ENCODE peak calls at places on chromosome 3, in seven cellular contexts. G, Y, O, N, A, U and Z are unnamed samples.

GRCh38 chr3:150114873-150115570 is 144.3 kb upstream of the PFN2 start:
- DNase-seq in G (peak), Y (no peak), O (no peak), N (no peak), A (no peak), U (no peak), Z (no peak)

GRCh38 chr3:13046569-13047279 is 26.5 kb downstream of the IQSEC1 start:
- DNase-seq in G (no peak), Y (peak), O (no peak), N (no peak), A (no peak), U (no peak), Z (no peak)

GRCh38 chr3:68728343-68728742 is 204.0 kb downstream of the TAFA4 start:
- DNase-seq in G (no peak), Y (no peak), O (no peak), N (no peak), A (no peak), U (no peak), Z (no peak)

GRCh38 chr3:71064976-71065763 is 518.4 kb downstream of the FOXP1 start:
- DNase-seq in G (peak), Y (peak), O (peak), N (peak), A (peak), U (peak), Z (no peak)

GRCh38 chr3:45608885-45609284 is 14.3 kb downstream of the LIMD1 start:
- DNase-seq in G (peak), Y (no peak), O (no peak), N (no peak), A (no peak), U (no peak), Z (no peak)

GRCh38 chr3:184944221-184944620 is 132.3 kb downstream of the VPS8 start:
- DNase-seq in G (no peak), Y (no peak), O (no peak), N (no peak), A (no peak), U (no peak), Z (no peak)

GRCh38 chr3:106275592-106275991 is 406.8 kb upstream of the CBLB start:
- DNase-seq in G (no peak), Y (no peak), O (no peak), N (no peak), A (no peak), U (no peak), Z (no peak)

GRCh38 chr3:103410231-103410630 is 975.4 kb downstream of the ZPLD1 start:
- DNase-seq in G (no peak), Y (no peak), O (no peak), N (no peak), A (no peak), U (no peak), Z (no peak)

GRCh38 chr3:134211797-134212196 is 38.9 kb downstream of the RYK start:
- DNase-seq in G (peak), Y (peak), O (no peak), N (peak), A (no peak), U (no peak), Z (no peak)

GRCh38 chr3:23314981-23315805 is 112.1 kb downstream of the UBE2E2 start:
- DNase-seq in G (peak), Y (no peak), O (no peak), N (no peak), A (no peak), U (no peak), Z (no peak)

GRCh38 chr3:185781759-185782158 is 43.1 kb downstream of the IGF2BP2 start:
- DNase-seq in G (peak), Y (no peak), O (no peak), N (no peak), A (peak), U (no peak), Z (no peak)

GRCh38 chr3:23668430-23668904 is 137.3 kb upstream of the UBE2E1 start:
- DNase-seq in G (peak), Y (no peak), O (no peak), N (no peak), A (peak), U (no peak), Z (no peak)

GRCh38 chr3:69791919-69792399 is 52.7 kb downstream of the MITF start:
- DNase-seq in G (peak), Y (no peak), O (no peak), N (no peak), A (no peak), U (no peak), Z (no peak)

GRCh38 chr3:151296226-151296625 is 17.9 kb upstream of the P2RY14 start:
- DNase-seq in G (no peak), Y (no peak), O (no peak), N (no peak), A (no peak), U (no peak), Z (no peak)

GRCh38 chr3:122754867-122755835 is 38.5 kb downstream of the HSPBAP1 start:
- DNase-seq in G (peak), Y (no peak), O (no peak), N (peak), A (peak), U (peak), Z (no peak)

GRCh38 chr3:126528800-126529541 is 5.0 kb downstream of the CHST13 start:
- DNase-seq in G (no peak), Y (peak), O (no peak), N (no peak), A (no peak), U (no peak), Z (no peak)

GRCh38 chr3:20546636-20547035 is 360.6 kb upstream of the SGO1 start:
- DNase-seq in G (no peak), Y (no peak), O (no peak), N (no peak), A (no peak), U (no peak), Z (no peak)

GRCh38 chr3:44114142-44114541 is 127.5 kb upstream of the TOPAZ1 start:
- DNase-seq in G (peak), Y (peak), O (no peak), N (peak), A (no peak), U (peak), Z (no peak)

GRCh38 chr3:11510001-11510760 is 133.5 kb downstream of the VGLL4 start:
- DNase-seq in G (no peak), Y (peak), O (no peak), N (no peak), A (no peak), U (no peak), Z (no peak)

DNA sequence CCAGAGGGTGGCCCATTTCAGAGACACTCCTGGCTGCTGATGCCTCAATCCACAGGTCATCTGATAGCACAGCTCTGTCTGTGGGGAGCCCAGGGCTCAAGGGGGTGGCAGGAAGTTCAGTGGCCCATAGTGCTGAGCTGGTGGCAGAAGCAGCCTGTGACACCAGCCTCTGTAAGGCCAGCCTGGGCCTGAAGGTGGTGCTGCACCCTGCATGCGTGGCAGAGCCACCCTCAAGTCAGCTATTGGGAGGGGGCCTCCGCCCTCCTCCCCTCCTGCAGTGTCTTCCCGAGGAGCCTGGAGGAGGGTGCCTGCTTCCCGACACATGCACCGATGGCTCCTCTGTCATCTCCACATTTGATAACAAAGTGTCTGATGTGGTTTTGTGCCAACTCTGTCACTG is 3.0 kb downstream of the PLA1A start:
- DNase-seq in G (no peak), Y (peak), O (no peak), N (peak), A (no peak), U (no peak), Z (no peak)
- TF ChIP-seq CTCF in G (peak), Y (no peak), O (no peak), N (peak), A (no peak), U (peak), Z (no peak)

DNA sequence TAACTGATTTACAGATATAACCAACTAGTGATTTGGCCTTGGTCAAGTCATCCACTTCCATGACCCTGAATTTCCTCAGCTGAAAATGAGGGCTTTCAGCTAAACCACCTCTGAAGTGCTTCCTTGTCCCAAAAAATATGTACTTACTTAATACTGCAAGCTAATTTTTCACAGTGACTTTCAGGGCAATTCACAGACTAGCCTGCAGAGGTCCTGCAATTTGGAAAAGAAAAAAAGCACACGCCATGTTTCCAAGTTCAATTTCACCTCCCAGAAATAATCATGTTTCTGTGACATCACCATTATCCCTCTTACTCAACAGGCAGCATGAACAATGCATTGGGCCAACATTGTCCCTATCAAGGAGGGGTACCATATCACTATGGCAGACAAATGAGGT is 218.2 kb downstream of the SHOX2 start:
- DNase-seq in G (no peak), Y (no peak), O (no peak), N (no peak), A (no peak), U (no peak), Z (no peak)
- TF ChIP-seq CTCF in G (no peak), Y (peak), O (no peak), N (no peak), A (no peak), U (no peak), Z (no peak)

GRCh38 chr3:52792413-52792812 is 2.2 kb upstream of the ITIH3 start:
- DNase-seq in G (no peak), Y (peak), O (no peak), N (peak), A (no peak), U (no peak), Z (no peak)
- TF ChIP-seq CTCF in G (no peak), Y (peak), O (no peak), N (peak), A (no peak), U (no peak), Z (no peak)

GRCh38 chr3:42544492-42545283 is 37.1 kb downstream of the SEC22C start:
- DNase-seq in G (no peak), Y (no peak), O (no peak), N (no peak), A (no peak), U (peak), Z (no peak)
- TF ChIP-seq CTCF in G (no peak), Y (no peak), O (no peak), N (no peak), A (no peak), U (no peak), Z (no peak)

GRCh38 chr3:142622447-142622846 is 26.3 kb downstream of the PLS1 start:
- DNase-seq in G (no peak), Y (no peak), O (no peak), N (no peak), A (no peak), U (no peak), Z (no peak)
- TF ChIP-seq CTCF in G (no peak), Y (no peak), O (no peak), N (no peak), A (no peak), U (no peak), Z (no peak)

GRCh38 chr3:14119166-14119510 is 5.5 kb downstream of the CHCHD4 start:
- DNase-seq in G (no peak), Y (no peak), O (no peak), N (no peak), A (no peak), U (peak), Z (no peak)

GRCh38 chr3:14110699-14111098 is 14.0 kb downstream of the CHCHD4 start:
- DNase-seq in G (no peak), Y (no peak), O (peak), N (no peak), A (no peak), U (no peak), Z (no peak)

GRCh38 chr3:14117468-14118399 is 6.9 kb downstream of the CHCHD4 start:
- DNase-seq in G (no peak), Y (no peak), O (peak), N (no peak), A (no peak), U (peak), Z (no peak)

GRCh38 chr3:14118400-14119165 is 6.1 kb downstream of the CHCHD4 start:
- DNase-seq in G (peak), Y (no peak), O (peak), N (no peak), A (no peak), U (peak), Z (no peak)

DNA sequence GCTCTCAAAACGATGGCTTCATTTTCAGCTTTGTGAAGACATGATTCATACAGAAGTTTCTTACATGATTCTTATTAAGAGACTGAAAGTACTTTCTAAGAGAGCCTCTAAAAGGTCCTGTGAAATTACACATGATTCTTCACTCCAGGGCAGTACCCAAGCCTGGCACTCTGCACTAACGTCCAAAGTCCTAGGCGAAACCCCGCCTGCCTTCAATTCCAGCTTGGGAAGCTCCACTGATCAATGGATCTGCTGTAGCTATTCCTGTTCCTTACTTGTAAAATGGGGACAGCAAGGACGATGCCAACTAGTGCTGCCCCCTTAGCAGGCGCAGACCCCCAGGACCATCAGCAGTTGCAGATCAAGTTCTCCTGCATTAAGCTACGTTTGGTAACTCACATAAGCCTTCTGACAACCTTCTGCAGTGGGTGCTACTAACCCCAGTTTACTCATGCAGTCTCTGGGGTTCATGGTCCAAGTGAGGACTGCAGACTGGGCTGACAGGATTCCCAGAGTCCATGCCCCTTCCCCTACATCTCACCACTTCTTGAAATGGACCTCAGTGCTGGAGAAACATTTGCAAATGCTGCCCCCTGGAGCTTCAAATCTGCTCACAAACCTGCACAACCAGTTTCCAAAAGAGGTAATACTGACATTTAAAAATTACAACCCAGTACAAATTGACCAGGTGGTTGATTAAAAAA is 10.6 kb downstream of the CHCHD4 start:
- DNase-seq in G (no peak), Y (no peak), O (no peak), N (no peak), A (no peak), U (peak), Z (no peak)
- TF ChIP-seq CTCF in G (peak), Y (no peak), O (no peak), N (no peak), A (no peak), U (no peak), Z (no peak)

DNA sequence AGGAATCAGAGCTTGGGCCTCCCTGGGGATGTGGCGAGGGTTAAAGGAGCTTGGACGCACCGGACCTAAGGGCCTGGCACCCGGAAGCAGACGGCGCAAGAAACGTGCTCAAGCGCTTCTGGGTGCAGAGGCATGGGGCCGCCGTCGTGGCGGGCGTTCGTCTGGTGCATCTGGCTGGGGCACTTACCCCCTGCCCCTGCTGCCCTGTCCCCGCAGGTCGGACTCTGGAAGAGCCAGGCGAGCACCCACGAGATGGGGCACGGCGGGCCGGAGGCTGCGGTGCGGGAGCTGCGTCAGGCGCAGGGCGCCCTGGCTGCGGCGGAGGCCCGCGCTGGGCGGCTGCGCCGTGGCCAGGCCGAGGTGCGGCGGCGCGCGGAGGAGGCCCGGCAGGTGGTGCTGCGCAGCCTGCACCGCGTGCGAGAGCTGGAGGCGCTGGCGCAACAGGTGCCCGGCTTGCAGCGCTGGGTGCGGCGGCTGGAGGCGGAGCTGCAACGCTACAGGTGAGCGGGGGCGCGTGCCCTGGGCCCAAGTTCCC is 2.5 kb downstream of the EFCC1 start:
- DNase-seq in G (no peak), Y (peak), O (no peak), N (peak), A (peak), U (peak), Z (no peak)
- TF ChIP-seq CTCF in G (no peak), Y (no peak), O (no peak), N (no peak), A (peak), U (no peak), Z (no peak)

DNA sequence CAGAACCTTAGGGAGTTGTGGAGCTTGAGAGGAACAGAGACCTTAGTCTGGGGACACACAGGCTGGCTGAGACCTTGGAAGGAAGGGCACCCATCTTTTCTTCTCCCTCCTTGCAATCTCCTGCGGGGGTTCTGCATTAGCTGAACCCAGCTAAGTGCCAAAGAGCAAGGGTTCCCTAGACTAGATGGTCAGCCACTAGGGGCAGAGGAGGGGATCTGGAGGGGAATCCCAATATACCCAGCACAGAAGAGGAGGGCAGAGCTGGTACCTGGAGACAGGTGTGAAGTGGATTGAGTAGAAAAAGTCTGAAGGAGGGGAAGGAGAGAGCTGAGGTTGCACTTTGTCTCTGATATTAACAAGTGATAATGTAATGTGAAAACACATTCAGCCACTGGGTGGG is 212.8 kb downstream of the ADAMTS9 start:
- DNase-seq in G (no peak), Y (no peak), O (no peak), N (no peak), A (no peak), U (no peak), Z (no peak)
- TF ChIP-seq CTCF in G (no peak), Y (no peak), O (no peak), N (no peak), A (no peak), U (no peak), Z (no peak)

DNA sequence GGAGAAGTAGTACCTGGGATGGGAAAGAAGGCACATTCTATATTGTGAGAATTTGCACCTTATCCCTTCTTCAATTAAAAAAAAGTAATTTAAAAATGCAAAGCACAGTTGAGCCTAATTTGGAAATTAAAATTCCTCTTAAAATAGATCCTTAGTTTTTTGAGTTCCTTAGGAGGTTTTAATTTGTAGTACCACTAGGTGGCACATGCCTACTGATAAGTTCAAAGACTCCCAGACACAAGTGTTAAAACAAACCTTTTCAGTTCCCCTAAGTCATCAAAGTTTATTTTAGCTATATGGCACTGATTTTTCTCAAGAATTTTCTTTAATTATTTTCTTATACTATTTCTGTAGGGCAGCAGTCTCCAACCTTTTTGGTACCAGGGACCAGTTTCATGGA is 127.6 kb upstream of the AZI2 start:
- DNase-seq in G (peak), Y (no peak), O (no peak), N (no peak), A (peak), U (no peak), Z (no peak)
- TF ChIP-seq CTCF in G (peak), Y (peak), O (no peak), N (peak), A (peak), U (peak), Z (no peak)

GRCh38 chr3:47885168-47885567 is 82.2 kb downstream of the DHX30 start:
- DNase-seq in G (no peak), Y (no peak), O (peak), N (no peak), A (no peak), U (no peak), Z (no peak)

GRCh38 chr3:47877288-47877687 is 74.3 kb downstream of the DHX30 start:
- DNase-seq in G (peak), Y (no peak), O (peak), N (no peak), A (no peak), U (no peak), Z (no peak)

GRCh38 chr3:47877719-47878118 is 74.8 kb downstream of the DHX30 start:
- DNase-seq in G (no peak), Y (no peak), O (no peak), N (no peak), A (no peak), U (no peak), Z (no peak)

GRCh38 chr3:47884603-47885002 is 81.7 kb downstream of the DHX30 start:
- DNase-seq in G (no peak), Y (no peak), O (no peak), N (no peak), A (no peak), U (no peak), Z (no peak)

GRCh38 chr3:47882338-47882737 is 79.4 kb downstream of the DHX30 start:
- DNase-seq in G (no peak), Y (no peak), O (no peak), N (no peak), A (no peak), U (no peak), Z (no peak)
- TF ChIP-seq CTCF in G (no peak), Y (peak), O (no peak), N (peak), A (no peak), U (no peak), Z (no peak)